ENCODE peak calls at places on chromosomes 13 and 19, in four cellular contexts. A is GM12865, V is AG04450, Z is fibroblast of lung. C is an unnamed sample.

GRCh38 chr13:94711561-94712286 is 621 bp downstream of the SOX21 start:
- DNase-seq in V (no peak), Z (peak), A (no peak), C (peak)

GRCh38 chr19:11699931-11700794 is 38.6 kb downstream of the ZNF823 start:
- DNase-seq in V (peak), Z (peak), A (peak), C (peak)

GRCh38 chr13:19927117-19927734 is 31.3 kb upstream of the ZMYM2 start:
- DNase-seq in V (no peak), A (peak), Z (peak), C (peak)

GRCh38 chr13:28820099-28821051 is at the start of gene MTUS2:
- DNase-seq in V (no peak), Z (no peak), A (peak), C (peak)

GRCh38 chr19:55493052-55493649 is 4.9 kb downstream of the SSC5D start:
- DNase-seq in A (no peak), Z (no peak), V (no peak), C (no peak)

GRCh38 chr13:20691616-20692015 is 11.9 kb upstream of the IL17D start:
- DNase-seq in A (no peak), V (no peak), Z (no peak), C (no peak)

GRCh38 chr13:102295316-102296048 is 106.4 kb downstream of the FGF14 start:
- DNase-seq in A (no peak), V (peak), Z (peak), C (no peak)

GRCh38 chr19:33339016-33339749 is 34.3 kb upstream of the CEBPG start:
- DNase-seq in Z (no peak), V (no peak), A (no peak), C (peak)

DNA sequence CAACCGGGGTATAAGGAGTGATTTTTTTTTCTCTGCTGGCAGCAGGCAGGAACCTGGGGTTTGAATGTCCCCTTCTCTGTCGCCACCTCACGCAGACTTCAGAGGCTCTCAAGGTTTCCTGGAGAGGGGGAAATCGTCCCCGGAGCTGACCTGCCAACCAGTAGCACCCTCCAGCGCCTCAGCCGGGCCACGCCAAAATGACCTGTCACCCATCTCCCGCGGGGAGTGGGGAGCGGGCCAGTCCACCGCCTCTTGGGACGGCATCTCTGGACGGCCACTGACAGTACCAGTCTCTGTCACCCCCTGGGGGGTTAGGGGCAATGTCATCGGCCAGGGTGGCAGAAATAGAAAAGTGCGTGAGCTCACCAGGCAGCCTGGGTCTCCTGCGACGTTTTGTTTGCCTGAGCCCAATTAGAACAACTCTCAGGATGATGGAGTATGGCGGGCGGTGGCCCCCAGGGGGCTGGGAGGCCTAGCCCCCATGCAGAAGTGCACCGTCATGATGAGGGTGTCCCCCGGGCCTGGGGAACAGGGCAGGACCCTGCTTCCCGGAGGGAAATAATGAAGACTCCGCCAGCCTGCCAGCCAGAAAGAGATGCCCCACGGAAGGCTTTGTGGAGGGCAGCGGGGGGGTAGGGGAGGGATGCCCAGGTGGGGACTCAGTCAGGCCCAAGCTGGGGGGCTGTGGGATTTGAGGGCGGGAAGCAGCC is 2.6 kb downstream of the PTPRS start:
- DNase-seq in Z (no peak), V (no peak), A (no peak), C (no peak)
- TF ChIP-seq CTCF in Z (no peak), V (no peak), A (no peak), C (no peak)

DNA sequence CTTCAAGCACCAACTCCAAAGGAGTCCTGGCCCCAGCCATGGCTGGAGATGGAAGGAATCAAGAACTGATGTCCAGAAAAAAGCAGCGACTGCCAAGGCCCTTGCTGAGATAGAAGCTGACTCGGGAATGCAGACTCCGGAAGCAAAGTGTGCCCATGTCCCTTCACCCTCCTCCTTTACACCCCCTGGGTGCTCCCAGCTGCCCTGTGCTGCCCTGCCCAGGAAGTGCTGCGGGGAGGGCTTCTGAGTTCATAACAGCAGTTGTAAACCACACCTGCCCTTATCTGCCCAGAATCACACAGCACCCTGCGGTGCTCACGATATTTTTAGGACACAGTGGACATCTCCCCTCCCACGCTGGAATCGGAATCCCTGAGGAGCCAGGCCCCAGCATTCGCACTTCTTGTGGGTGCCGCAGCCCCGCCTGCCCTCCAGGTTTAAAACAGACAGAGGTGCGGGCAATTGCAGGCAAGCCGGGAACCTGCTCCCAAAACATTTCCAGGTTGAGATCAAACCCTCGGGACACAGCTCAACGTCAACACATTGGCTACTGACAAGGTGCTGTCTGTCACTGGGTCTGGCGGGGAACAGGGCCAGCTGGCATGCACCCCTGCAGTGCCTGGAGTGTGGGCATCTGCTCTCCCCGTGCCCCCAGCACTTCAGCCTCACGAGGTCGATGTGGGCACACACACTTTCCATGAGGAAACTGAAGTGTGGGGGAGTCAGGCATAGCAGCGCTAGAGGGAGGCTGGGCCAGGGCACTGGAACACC is 36.9 kb downstream of the RAB20 start:
- DNase-seq in A (no peak), V (no peak), Z (no peak), C (peak)
- H3K4me3 ChIP-seq in A (no peak), V (no peak), Z (no peak), C (no peak)

GRCh38 chr19:5191091-5191490 is 149.5 kb downstream of the PTPRS start:
- DNase-seq in V (no peak), Z (no peak), A (no peak), C (no peak)

GRCh38 chr19:5188548-5189317 is 151.9 kb downstream of the PTPRS start:
- DNase-seq in Z (no peak), V (no peak), A (no peak), C (no peak)

GRCh38 chr19:5186293-5187050 is 154.1 kb downstream of the PTPRS start:
- DNase-seq in A (no peak), Z (peak), V (no peak), C (peak)

GRCh38 chr19:5192568-5192967 is 148.0 kb downstream of the PTPRS start:
- DNase-seq in Z (no peak), V (no peak), A (no peak), C (no peak)

DNA sequence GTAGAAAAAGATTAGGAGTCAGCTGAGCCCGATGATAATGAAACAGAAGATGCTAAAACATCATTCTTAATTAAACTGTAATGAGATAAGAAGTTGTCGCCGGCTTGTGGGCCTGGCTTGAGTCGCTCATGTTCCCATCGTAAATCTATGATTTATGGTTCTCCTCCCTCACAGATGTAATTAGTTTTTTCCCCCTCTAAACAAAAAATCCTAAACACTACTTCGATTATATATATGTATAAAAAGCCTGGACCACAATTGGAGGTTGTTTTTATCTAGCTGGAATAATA is 151.3 kb downstream of the PTPRS start:
- DNase-seq in V (no peak), Z (no peak), A (no peak), C (no peak)
- TF ChIP-seq CTCF in V (no peak), Z (no peak), A (no peak), C (no peak)

DNA sequence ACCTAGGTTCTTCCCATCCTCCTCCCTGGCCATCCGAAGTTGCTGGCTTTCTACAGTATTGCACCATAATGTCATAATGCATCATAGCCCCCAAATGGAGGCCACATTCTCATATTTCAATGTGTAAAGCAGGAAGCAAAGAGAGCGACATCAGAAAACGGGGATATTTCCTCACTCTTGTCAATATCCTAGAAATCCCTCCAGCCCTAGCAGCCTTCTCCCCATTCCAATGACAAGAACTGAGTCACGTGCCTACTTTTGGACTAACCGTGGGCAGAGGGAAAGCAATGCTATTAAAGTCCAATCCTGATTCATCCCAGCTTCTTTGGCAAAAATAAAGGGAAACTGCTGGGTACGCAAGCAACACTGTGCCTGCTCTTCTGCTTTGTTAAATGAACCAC is 4.3 kb upstream of the RAP2A start:
- DNase-seq in A (no peak), Z (peak), V (no peak), C (peak)
- H3K4me3 ChIP-seq in A (no peak), Z (peak), V (peak), C (no peak)

DNA sequence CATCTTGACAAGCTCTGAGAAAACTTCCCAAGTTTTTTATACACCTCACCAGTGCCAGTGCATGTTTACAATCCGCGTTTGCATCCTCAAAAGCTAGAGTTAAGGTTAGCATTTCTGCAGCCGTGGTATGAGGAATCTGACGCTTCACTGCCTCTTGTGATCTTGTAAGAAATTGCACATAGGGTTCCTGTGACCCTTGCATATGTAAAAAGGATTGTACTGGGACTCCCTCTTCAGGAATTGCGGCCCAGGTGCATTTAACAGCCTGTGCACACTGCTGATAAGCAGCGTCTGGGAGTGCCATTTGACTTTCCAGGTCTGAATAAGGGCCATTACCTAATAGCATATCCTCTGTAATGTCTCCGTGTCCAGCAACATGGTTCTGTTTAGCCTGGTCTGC is 15.3 kb downstream of the FPR3 start:
- DNase-seq in A (no peak), V (no peak), Z (no peak), C (no peak)
- TF ChIP-seq CTCF in A (no peak), V (no peak), Z (no peak), C (no peak)

GRCh38 chr19:12913011-12913561 is 6.0 kb downstream of the SYCE2 start:
- DNase-seq in V (peak), A (no peak), Z (peak), C (peak)
- H3K4me3 ChIP-seq in V (no peak), A (no peak), Z (no peak), C (no peak)

GRCh38 chr19:49019242-49019932 is 2.5 kb upstream of the LHB start:
- DNase-seq in A (peak), Z (peak), V (no peak), C (peak)
- TF ChIP-seq CTCF in A (no peak), Z (no peak), V (no peak), C (peak)

C was measured in epithelial cell of esophagus.